ENCODE peak calls at places on chromosomes 13 and 19, in ten cellular contexts. Z, D, H, V, M, T, Y, C, J and R are unnamed samples.

GRCh38 chr19:31810536-31811109 is 461.4 kb upstream of the TSHZ3 start:
- DNase-seq in Z (no peak), D (no peak), H (no peak), V (no peak), M (no peak), T (no peak), Y (no peak), C (no peak), J (no peak), R (no peak)

GRCh38 chr19:7333198-7334118 is 15.3 kb upstream of the ARHGEF18 start:
- DNase-seq in Z (no peak), D (no peak), H (no peak), V (peak), M (no peak), T (no peak), Y (no peak), C (no peak), J (no peak), R (no peak)

GRCh38 chr13:27913116-27913515 is 6.7 kb upstream of the PDX1 start:
- DNase-seq in Z (no peak), D (no peak), H (no peak), V (no peak), M (no peak), T (no peak), Y (no peak), C (no peak), J (no peak), R (no peak)

GRCh38 chr19:15114153-15114540 is 6.9 kb downstream of the SYDE1 start:
- DNase-seq in Z (no peak), D (no peak), H (no peak), V (no peak), M (no peak), T (peak), Y (no peak), C (no peak), J (no peak), R (peak)

GRCh38 chr19:38049105-38049649 is 142.2 kb downstream of the SIPA1L3 start:
- DNase-seq in Z (peak), D (no peak), H (no peak), V (no peak), M (no peak), T (peak), Y (no peak), C (peak), J (no peak), R (peak)

GRCh38 chr13:79966502-79966901 is 374.4 kb downstream of the SPRY2 start:
- DNase-seq in Z (no peak), D (no peak), H (no peak), V (no peak), M (no peak), T (no peak), Y (no peak), C (no peak), J (no peak), R (peak)

GRCh38 chr13:73303858-73304257 is 245.1 kb downstream of the KLF5 start:
- DNase-seq in Z (no peak), D (no peak), H (no peak), V (no peak), M (no peak), T (peak), Y (peak), C (no peak), J (no peak), R (no peak)

GRCh38 chr13:24693862-24694471 is 13.8 kb downstream of the ATP12A start:
- DNase-seq in Z (no peak), D (no peak), H (peak), V (peak), M (peak), T (peak), Y (no peak), C (no peak), J (no peak), R (peak)

GRCh38 chr19:45473366-45474190 is 5.8 kb downstream of the FOSB start:
- DNase-seq in Z (peak), D (no peak), H (peak), V (no peak), M (no peak), T (no peak), Y (no peak), C (peak), J (no peak), R (no peak)

GRCh38 chr13:27973956-27974662 is 5.0 kb upstream of the CDX2 start:
- DNase-seq in Z (no peak), D (no peak), H (no peak), V (no peak), M (no peak), T (no peak), Y (no peak), C (no peak), J (no peak), R (no peak)

GRCh38 chr19:58304748-58305064 is 471 bp upstream of the ERVK3-1 start:
- DNase-seq in Z (no peak), D (no peak), H (no peak), V (no peak), M (peak), T (no peak), Y (no peak), C (no peak), J (no peak), R (no peak)

GRCh38 chr13:56735537-56735942 is 405.2 kb upstream of the PRR20A start:
- DNase-seq in Z (no peak), D (no peak), H (no peak), V (no peak), M (peak), T (no peak), Y (no peak), C (no peak), J (no peak), R (no peak)

GRCh38 chr13:100363351-100363750 is 225.2 kb downstream of the GGACT start:
- DNase-seq in Z (no peak), D (peak), H (peak), V (no peak), M (no peak), T (peak), Y (peak), C (no peak), J (no peak), R (peak)

GRCh38 chr13:34913040-34913439 is 29.0 kb upstream of the NBEA start:
- DNase-seq in Z (no peak), D (no peak), H (peak), V (peak), M (peak), T (peak), Y (no peak), C (no peak), J (no peak), R (peak)

GRCh38 chr19:9323557-9323918 is 441 bp upstream of the ZNF559 start:
- DNase-seq in Z (peak), D (no peak), H (peak), V (peak), M (peak), T (peak), Y (peak), C (no peak), J (peak), R (peak)

GRCh38 chr13:89361909-89362308 is 1690.7 kb downstream of the SLITRK5 start:
- DNase-seq in Z (no peak), D (no peak), H (peak), V (no peak), M (no peak), T (no peak), Y (no peak), C (no peak), J (no peak), R (no peak)

GRCh38 chr19:10699650-10700335 is 1.4 kb upstream of the QTRT1 start:
- DNase-seq in Z (peak), D (no peak), H (peak), V (peak), M (peak), T (peak), Y (no peak), C (peak), J (no peak), R (peak)

GRCh38 chr13:112105244-112105681 is 38.3 kb downstream of the SOX1 start:
- DNase-seq in Z (no peak), D (no peak), H (no peak), V (no peak), M (no peak), T (no peak), Y (no peak), C (no peak), J (no peak), R (no peak)

GRCh38 chr19:29384676-29385075 is 141.1 kb upstream of the VSTM2B start:
- DNase-seq in Z (no peak), D (no peak), H (no peak), V (peak), M (no peak), T (no peak), Y (no peak), C (no peak), J (no peak), R (no peak)

GRCh38 chr13:110340812-110341444 is 33.8 kb downstream of the COL4A2 start:
- DNase-seq in Z (no peak), D (no peak), H (peak), V (no peak), M (no peak), T (peak), Y (peak), C (no peak), J (no peak), R (peak)

GRCh38 chr13:34474469-34474868 is 467.6 kb upstream of the NBEA start:
- DNase-seq in Z (no peak), D (no peak), H (no peak), V (no peak), M (no peak), T (no peak), Y (no peak), C (no peak), J (no peak), R (no peak)

GRCh38 chr13:98958443-98958794 is 19.4 kb downstream of the DOCK9 start:
- DNase-seq in Z (no peak), D (no peak), H (no peak), V (no peak), M (no peak), T (no peak), Y (no peak), C (no peak), J (no peak), R (no peak)

GRCh38 chr19:18063463-18063862 is 23.3 kb downstream of the IL12RB1 start:
- DNase-seq in Z (no peak), D (no peak), H (no peak), V (no peak), M (no peak), T (peak), Y (no peak), C (peak), J (no peak), R (no peak)

GRCh38 chr13:49865174-49865573 is 71.0 kb downstream of the SPRYD7 start:
- DNase-seq in Z (no peak), D (no peak), H (no peak), V (no peak), M (no peak), T (no peak), Y (no peak), C (no peak), J (no peak), R (no peak)

GRCh38 chr13:31912641-31913401 is 118.8 kb upstream of the FRY start:
- DNase-seq in Z (no peak), D (no peak), H (no peak), V (no peak), M (no peak), T (no peak), Y (no peak), C (no peak), J (no peak), R (peak)